ENCODE peak calls at places on chromosomes 4 and X, in five cellular contexts. N, M, O, C and Z are unnamed samples.
A peak's percentile ranks its signal among the peaks of the same experiment; 100 is the strongest.

GRCh38 chr4:44446801-44447562 is 1.6 kb downstream of the KCTD8 start:
- DNase-seq in N (no peak), C (no peak), O (no peak), M (no peak), Z (peak; percentile 65)

GRCh38 chr4:26839534-26839951 is 21.1 kb upstream of the STIM2 start:
- DNase-seq in O (no peak), N (no peak), M (no peak), C (no peak), Z (no peak)

GRCh38 chr4:7034262-7035081 is 8.7 kb upstream of the TADA2B start:
- DNase-seq in N (no peak), M (peak; percentile 56), O (no peak), C (peak; percentile 66), Z (no peak)

GRCh38 chrX:45824471-45824870 is 623.8 kb upstream of the DIPK2B start:
- DNase-seq in O (no peak), N (peak; percentile 81), M (peak; percentile 89), C (peak; percentile 50), Z (no peak)

GRCh38 chr4:70838400-70838971 is 1.2 kb downstream of the GRSF1 start:
- DNase-seq in C (no peak), N (no peak), M (no peak), O (no peak), Z (no peak)

GRCh38 chrX:72735561-72735960 is 21.5 kb upstream of the PHKA1 start:
- DNase-seq in N (no peak), C (no peak), O (no peak), M (no peak), Z (no peak)

GRCh38 chrX:150907474-150907873 is 9.0 kb upstream of the CD99L2 start:
- DNase-seq in C (no peak), N (no peak), M (no peak), O (no peak), Z (no peak)

GRCh38 chr4:161604516-161605300 is 559.1 kb downstream of the FSTL5 start:
- DNase-seq in M (no peak), O (no peak), N (no peak), C (no peak), Z (no peak)

GRCh38 chrX:75228854-75229253 is 45.0 kb upstream of the UPRT start:
- DNase-seq in C (no peak), O (no peak), M (no peak), N (no peak), Z (no peak)

GRCh38 chr4:69054578-69055200 is 41.6 kb upstream of the UGT2B7 start:
- DNase-seq in M (peak; percentile 57), N (peak; percentile 43), O (no peak), C (no peak), Z (no peak)

GRCh38 chrX:73877687-73878086 is 314.7 kb downstream of the CHIC1 start:
- DNase-seq in O (no peak), M (no peak), N (no peak), C (no peak), Z (no peak)

GRCh38 chr4:99653921-99654890 is 3.4 kb downstream of the C4orf54 start:
- DNase-seq in O (no peak), N (no peak), M (no peak), C (no peak), Z (no peak)

GRCh38 chr4:10002278-10002677 is 19.0 kb downstream of the SLC2A9 start:
- DNase-seq in C (no peak), N (no peak), O (no peak), M (no peak), Z (no peak)

GRCh38 chr4:106358899-106359298 is 9.7 kb downstream of the GIMD1 start:
- DNase-seq in M (no peak), N (peak; percentile 11), O (no peak), C (no peak), Z (no peak)

GRCh38 chr4:12615822-12616221 is 868.3 kb downstream of the RAB28 start:
- DNase-seq in O (no peak), C (no peak), M (no peak), N (no peak), Z (no peak)

GRCh38 chr4:13992975-13993495 is 365.5 kb upstream of the BOD1L1 start:
- DNase-seq in O (no peak), M (no peak), N (no peak), C (no peak), Z (no peak)

GRCh38 chr4:23962462-23962861 is 72.6 kb upstream of the PPARGC1A start:
- DNase-seq in N (no peak), O (no peak), C (no peak), M (no peak), Z (no peak)

GRCh38 chr4:47484169-47484568 is 906 bp upstream of the ATP10D start:
- DNase-seq in O (no peak), N (no peak), C (no peak), M (no peak), Z (no peak)

GRCh38 chr4:184978211-184978610 is 40.1 kb upstream of the HELT start:
- DNase-seq in C (peak; percentile 67), M (no peak), N (no peak), O (no peak), Z (no peak)

GRCh38 chrX:154430916-154431315 is 2.4 kb downstream of the ATP6AP1 start:
- DNase-seq in N (no peak), C (no peak), M (no peak), O (no peak), Z (no peak)

GRCh38 chr4:65592089-65592488 is 78.2 kb downstream of the EPHA5 start:
- DNase-seq in O (no peak), N (no peak), M (no peak), C (no peak), Z (no peak)

GRCh38 chrX:68307767-68308166 is 125.5 kb downstream of the OPHN1 start:
- DNase-seq in O (no peak), M (no peak), C (no peak), N (peak; percentile 30), Z (no peak)

GRCh38 chr4:174686826-174687225 is 142.2 kb downstream of the GLRA3 start:
- DNase-seq in M (no peak), N (no peak), O (no peak), C (no peak), Z (no peak)

GRCh38 chr4:125368684-125369083 is 53.9 kb downstream of the FAT4 start:
- DNase-seq in C (no peak), M (no peak), O (no peak), N (peak; percentile 53), Z (no peak)

GRCh38 chr4:108107729-108108382 is 60.9 kb downstream of the LEF1 start:
- DNase-seq in M (no peak), N (no peak), O (no peak), C (no peak), Z (no peak)

GRCh38 chrX:8358302-8358701 is 106.3 kb upstream of the VCX3B start:
- DNase-seq in N (no peak), C (no peak), M (no peak), O (no peak), Z (no peak)

GRCh38 chr4:128060130-128060619 is 937 bp upstream of the LARP1B start:
- DNase-seq in C (no peak), O (no peak), N (no peak), M (no peak), Z (no peak)

GRCh38 chr4:96343836-96344235 is 503.9 kb downstream of the PDHA2 start:
- DNase-seq in M (no peak), N (no peak), O (no peak), C (no peak), Z (no peak)

GRCh38 chrX:106906361-106906760 is 3.2 kb upstream of the RIPPLY1 start:
- DNase-seq in N (no peak), M (peak; percentile 29), O (no peak), C (no peak), Z (no peak)

GRCh38 chr4:140152015-140152703 is 1.8 kb downstream of the MAML3 start:
- DNase-seq in O (peak; percentile 27), C (peak; percentile 85), N (no peak), M (peak; percentile 81), Z (peak; percentile 85)

GRCh38 chrX:50638123-50638522 is 167.5 kb upstream of the DGKK start:
- DNase-seq in N (no peak), C (no peak), M (no peak), O (no peak), Z (no peak)

GRCh38 chr4:124907881-124908280 is 195.3 kb upstream of the ANKRD50 start:
- DNase-seq in O (no peak), N (peak; percentile 61), C (no peak), M (no peak), Z (no peak)

GRCh38 chr4:184762100-184762499 is 28.2 kb upstream of the CENPU start:
- DNase-seq in N (no peak), M (no peak), C (no peak), O (no peak), Z (no peak)

GRCh38 chr4:165779950-165780670 is 92.9 kb upstream of the TLL1 start:
- DNase-seq in C (no peak), O (no peak), M (no peak), N (no peak), Z (no peak)

GRCh38 chrX:15512401-15512965 is 11.9 kb downstream of the BMX start:
- DNase-seq in M (no peak), O (no peak), N (no peak), C (no peak), Z (no peak)

GRCh38 chr4:36320130-36320902 is 38.9 kb downstream of the DTHD1 start:
- DNase-seq in M (no peak), N (no peak), C (no peak), O (no peak), Z (no peak)

DNA sequence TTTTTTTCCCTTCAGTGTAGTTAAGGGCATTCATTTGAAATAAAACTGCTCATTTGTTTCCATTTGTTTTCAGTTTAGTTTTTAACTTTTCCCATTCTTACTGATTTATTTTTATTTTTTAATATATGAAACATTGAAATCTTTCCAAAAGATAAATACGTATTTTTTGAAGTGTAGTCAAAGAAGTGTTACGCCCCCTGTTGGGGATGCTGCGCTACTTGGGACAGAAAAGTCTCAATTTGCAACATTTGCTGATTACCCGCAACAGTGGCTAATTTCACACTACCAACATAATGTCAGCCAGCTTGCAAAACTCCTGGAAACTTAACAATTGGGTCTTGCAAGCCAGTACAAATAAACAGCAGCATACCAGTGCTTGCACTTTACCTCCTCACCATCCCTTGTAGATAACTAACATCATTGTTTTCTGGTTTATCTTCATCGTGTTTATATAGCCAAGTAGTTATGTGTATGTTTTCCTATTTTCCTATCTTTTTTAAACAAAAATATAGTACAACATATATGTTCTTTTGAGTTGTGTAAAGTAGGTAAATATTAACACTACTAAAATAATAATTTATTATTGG is 158.6 kb downstream of the STPG2 start:
- DNase-seq in O (no peak), M (peak; percentile 14), N (no peak), C (no peak), Z (no peak)
- TF ChIP-seq CTCF in O (no peak), M (no peak), N (peak; percentile 13), C (no peak), Z (peak; percentile 71)

GRCh38 chr4:168514249-168514852 is 17.5 kb downstream of the PALLD start:
- DNase-seq in N (no peak), O (no peak), C (no peak), M (no peak), Z (no peak)
- TF ChIP-seq CTCF in N (peak; percentile 42), O (peak; percentile 49), C (peak; percentile 15), M (peak; percentile 20), Z (peak; percentile 75)

DNA sequence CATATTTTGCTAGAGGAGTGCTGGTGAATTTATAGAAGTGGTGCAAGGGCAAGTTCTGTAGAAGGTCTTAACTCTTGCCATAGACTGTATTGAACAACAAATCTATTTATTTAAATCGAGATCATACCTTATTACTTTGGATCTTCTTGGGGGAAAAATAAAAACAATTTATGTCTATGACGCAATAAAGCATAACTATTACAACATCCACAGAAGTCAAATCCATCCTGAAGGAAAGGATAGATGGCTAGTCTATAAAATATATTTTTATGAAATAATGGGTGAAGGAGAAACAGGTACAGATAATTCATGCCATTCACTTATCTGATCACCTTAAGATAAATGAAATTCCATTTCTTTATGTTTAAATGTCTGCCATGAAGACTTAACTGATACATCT is 1168.8 kb upstream of the AGA start:
- DNase-seq in M (no peak), C (no peak), N (no peak), O (no peak), Z (no peak)
- TF ChIP-seq CTCF in M (no peak), C (no peak), N (no peak), O (no peak), Z (no peak)

GRCh38 chrX:109336141-109336540 is 145.7 kb downstream of the GUCY2F start:
- DNase-seq in N (no peak), O (no peak), M (no peak), C (no peak), Z (no peak)
- TF ChIP-seq CTCF in N (no peak), O (no peak), M (no peak), C (no peak), Z (no peak)